ENCODE peak calls at places on chromosomes 5 and 9, in four cellular contexts. Y is bronchial epithelial cell, S is H1, Q is tibial nerve. L is an unnamed sample.

GRCh38 chr9:115883467-115884329 is 269.9 kb upstream of the PAPPA start:
- DNase-seq in Y (peak), S (no peak), Q (no peak), L (no peak)

GRCh38 chr9:32015795-32016194 is 368.6 kb upstream of the ACO1 start:
- DNase-seq in Y (no peak), S (no peak), Q (no peak), L (no peak)

GRCh38 chr9:33445389-33445881 is 2.0 kb downstream of the AQP3 start:
- DNase-seq in Y (no peak), S (no peak), Q (no peak), L (no peak)

GRCh38 chr5:163880307-163880706 is 374.9 kb downstream of the MAT2B start:
- DNase-seq in Y (peak), S (no peak), Q (no peak), L (peak)

GRCh38 chr9:110895141-110895912 is 142.9 kb downstream of the LPAR1 start:
- DNase-seq in Y (no peak), S (no peak), Q (peak), L (no peak)

GRCh38 chr5:3122216-3122615 is 370.7 kb upstream of the IRX2 start:
- DNase-seq in Y (no peak), S (no peak), Q (no peak), L (no peak)

GRCh38 chr5:134411546-134412266 is at the start of gene CDKN2AIPNL:
- DNase-seq in Y (peak), S (peak), Q (peak), L (peak)

GRCh38 chr9:7266911-7267555 is 509.3 kb downstream of the KDM4C start:
- DNase-seq in Y (no peak), S (no peak), Q (no peak), L (no peak)

GRCh38 chr5:10590226-10591047 is 26.6 kb downstream of the ANKRD33B start:
- DNase-seq in Y (peak), S (peak), Q (no peak), L (no peak)

GRCh38 chr5:145834917-145835838 is at the start of gene PRELID2:
- DNase-seq in Y (peak), S (peak), Q (peak), L (peak)

GRCh38 chr5:78640622-78641021 is 8.0 kb downstream of the LHFPL2 start:
- DNase-seq in Y (peak), S (no peak), Q (no peak), L (no peak)

GRCh38 chr9:105026451-105026850 is 98.5 kb upstream of the ABCA1 start:
- DNase-seq in Y (no peak), S (no peak), Q (no peak), L (no peak)

GRCh38 chr5:62647241-62647640 is 68.6 kb downstream of the LRRC70 start:
- DNase-seq in Y (no peak), S (no peak), Q (no peak), L (no peak)

GRCh38 chr9:95025213-95026170 is 292.0 kb downstream of the FANCC start:
- DNase-seq in Y (no peak), S (no peak), Q (no peak), L (peak)

GRCh38 chr5:81189875-81190467 is 43.2 kb upstream of the CKMT2 start:
- DNase-seq in Y (no peak), S (no peak), Q (no peak), L (no peak)

GRCh38 chr9:134435527-134436355 is 109.5 kb downstream of the RXRA start:
- DNase-seq in Y (no peak), S (no peak), Q (no peak), L (no peak)
- H3K4me3 ChIP-seq in Y (no peak), S (no peak), Q (no peak), L (no peak)

GRCh38 chr9:77604316-77604715 is 43.8 kb downstream of the GNA14 start:
- DNase-seq in Y (no peak), S (no peak), Q (no peak), L (no peak)
- TF ChIP-seq CTCF in Y (no peak), S (no peak), Q (no peak), L (no peak)

GRCh38 chr9:127186799-127187198 is 64.4 kb upstream of the ANGPTL2 start:
- DNase-seq in Y (no peak), S (no peak), Q (no peak), L (no peak)
- H3K4me3 ChIP-seq in Y (no peak), S (no peak), Q (no peak), L (no peak)

GRCh38 chr5:148443998-148444397 is 60.2 kb downstream of the FBXO38 start:
- DNase-seq in Y (peak), S (no peak), Q (no peak), L (no peak)
- TF ChIP-seq CTCF in Y (peak), S (no peak), Q (peak), L (peak)

GRCh38 chr5:40914835-40915234 is 5.5 kb downstream of the C7 start:
- DNase-seq in Y (no peak), S (no peak), Q (no peak), L (no peak)

GRCh38 chr5:40911278-40911677 is 2.0 kb downstream of the C7 start:
- DNase-seq in Y (no peak), S (no peak), Q (no peak), L (no peak)

GRCh38 chr5:40916213-40916612 is 6.9 kb downstream of the C7 start:
- DNase-seq in Y (no peak), S (no peak), Q (no peak), L (no peak)

GRCh38 chr5:40909723-40910122 is 426 bp downstream of the C7 start:
- DNase-seq in Y (no peak), S (no peak), Q (no peak), L (no peak)

DNA sequence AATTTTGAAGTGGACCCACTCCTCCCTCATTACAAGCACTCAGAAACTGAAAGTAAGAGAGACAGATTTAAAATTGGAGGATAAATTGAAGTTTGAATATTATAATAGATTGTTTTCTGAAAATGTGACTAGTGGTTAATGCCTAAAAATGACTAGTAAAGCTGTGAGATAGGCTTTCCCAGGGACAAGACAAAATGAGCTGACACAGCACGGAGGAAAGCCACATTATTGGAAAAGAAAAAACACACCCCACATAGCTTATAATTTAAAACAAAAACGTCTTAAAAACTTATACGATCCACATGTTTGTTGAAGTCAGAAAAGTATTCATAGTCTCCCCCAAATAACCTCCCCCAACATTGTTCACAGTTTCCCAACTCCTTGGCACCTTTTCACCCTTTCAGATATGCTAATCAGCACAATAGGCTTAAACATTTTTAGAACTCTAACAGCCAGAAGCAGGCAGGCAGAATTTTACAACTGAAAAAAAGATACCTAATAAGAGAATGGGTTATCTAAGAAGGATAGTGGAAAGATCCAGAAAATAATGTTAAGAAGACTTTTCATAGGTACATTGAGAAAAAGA is 6.1 kb downstream of the C7 start:
- DNase-seq in Y (no peak), S (no peak), Q (no peak), L (no peak)
- H3K4me3 ChIP-seq in Y (no peak), S (no peak), Q (no peak), L (no peak)

GRCh38 chr5:1208743-1209551 is 7.6 kb downstream of the SLC6A19 start:
- DNase-seq in Y (no peak), S (no peak), Q (no peak), L (no peak)
- TF ChIP-seq CTCF in Y (peak), S (no peak), Q (no peak), L (peak)

GRCh38 chr5:23506329-23507236 is 826 bp upstream of the PRDM9 start:
- DNase-seq in Y (peak), S (peak), Q (no peak), L (no peak)

GRCh38 chr5:23507278-23507685 is at the start of gene PRDM9:
- DNase-seq in Y (peak), S (peak), Q (no peak), L (no peak)
- H3K4me3 ChIP-seq in Y (peak), S (peak), Q (no peak), L (no peak)

DNA sequence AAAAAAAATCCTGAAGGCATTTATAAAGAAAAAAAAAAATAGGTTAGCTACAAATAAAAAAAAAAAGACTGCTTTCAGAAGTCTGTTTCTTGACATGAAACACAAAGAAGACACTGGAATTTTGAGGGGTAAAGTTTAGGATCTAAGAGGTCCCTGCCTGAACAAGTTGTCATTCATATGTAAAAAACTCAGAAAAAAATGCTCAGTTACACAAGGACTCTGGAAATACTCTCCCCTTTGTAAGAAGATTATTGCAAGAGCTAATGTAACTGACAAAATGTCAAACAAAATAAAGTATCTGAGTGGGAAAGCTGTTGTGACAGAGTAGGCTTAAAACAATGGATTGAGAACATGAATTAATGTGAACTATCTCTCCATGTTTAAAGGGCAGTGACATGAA is 416.7 kb upstream of the TYRP1 start:
- DNase-seq in Y (no peak), S (no peak), Q (no peak), L (no peak)
- TF ChIP-seq CTCF in Y (no peak), S (no peak), Q (no peak), L (no peak)

GRCh38 chr5:169978744-169979143 is 1.6 kb downstream of the INSYN2B start:
- DNase-seq in Y (no peak), S (no peak), Q (no peak), L (no peak)

GRCh38 chr5:169980418-169981053 is at the start of gene INSYN2B:
- DNase-seq in Y (peak), S (peak), Q (peak), L (peak)

GRCh38 chr5:169974121-169974770 is 6.0 kb downstream of the INSYN2B start:
- DNase-seq in Y (no peak), S (no peak), Q (no peak), L (no peak)

DNA sequence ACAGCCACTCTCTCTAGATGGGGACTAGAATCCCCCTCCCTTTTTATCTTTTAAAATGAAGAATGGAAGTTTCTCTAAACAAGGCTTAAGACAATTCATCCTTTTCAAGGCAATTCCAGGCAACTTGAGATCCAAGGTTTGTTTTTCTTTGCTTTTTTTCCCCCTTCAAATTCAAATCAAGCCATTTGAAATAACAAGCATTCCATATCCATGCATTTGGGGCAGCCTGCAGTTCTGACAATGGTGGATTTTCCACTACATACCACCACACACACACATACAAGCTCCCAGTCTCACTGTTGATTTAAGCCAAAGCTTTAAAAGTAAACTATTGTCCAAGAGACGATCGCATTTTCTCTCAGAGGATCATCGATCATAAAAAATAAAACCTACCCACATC is 424 bp downstream of the INSYN2B start:
- DNase-seq in Y (no peak), S (no peak), Q (no peak), L (no peak)
- H3K4me3 ChIP-seq in Y (no peak), S (peak), Q (no peak), L (peak)

GRCh38 chr5:171432581-171433351 is 13.3 kb downstream of the FGF18 start:
- DNase-seq in Y (no peak), S (no peak), Q (no peak), L (no peak)

GRCh38 chr5:171435908-171436307 is 16.5 kb downstream of the FGF18 start:
- DNase-seq in Y (no peak), S (no peak), Q (no peak), L (no peak)

GRCh38 chr5:171434874-171435273 is 15.4 kb downstream of the FGF18 start:
- DNase-seq in Y (no peak), S (no peak), Q (no peak), L (no peak)

GRCh38 chr5:171433352-171433698 is 13.9 kb downstream of the FGF18 start:
- DNase-seq in Y (no peak), S (no peak), Q (no peak), L (no peak)

GRCh38 chr5:171433952-171434676 is 14.7 kb downstream of the FGF18 start:
- DNase-seq in Y (no peak), S (no peak), Q (no peak), L (no peak)
- TF ChIP-seq CTCF in Y (no peak), S (no peak), Q (no peak), L (no peak)

L was measured in retinal pigment epithelial cell.